ENCODE peak calls at places on chromosomes 16 and 17, in nine cellular contexts. Y is colonic mucosa; I is effector memory CD4-positive, alpha-beta T cell; K is AG09309; O is GM12865; W is mucosa of descending colon; N is neural progenitor cell; D is body of pancreas; Z is GM06990. H is an unnamed sample.

GRCh38 chr17:75931062-75931461 is 9.8 kb downstream of the FBF1 start:
- DNase-seq in Y (no peak), I (no peak), K (no peak), O (no peak), W (peak), N (no peak), D (no peak), Z (no peak), H (no peak)

GRCh38 chr17:66228887-66229782 is at the start of gene APOH:
- DNase-seq in Y (peak), I (no peak), K (no peak), O (no peak), W (no peak), N (no peak), D (no peak), Z (no peak), H (no peak)

GRCh38 chr16:68200120-68200783 is 35.7 kb downstream of the ESRP2 start:
- DNase-seq in Y (no peak), I (no peak), K (no peak), O (peak), W (no peak), N (no peak), D (no peak), Z (no peak), H (no peak)

GRCh38 chr16:87295661-87296531 is 21.3 kb downstream of the C16orf95 start:
- DNase-seq in Y (peak), I (no peak), K (no peak), O (no peak), W (peak), N (no peak), D (no peak), Z (no peak), H (no peak)

GRCh38 chr16:66899310-66899944 is 19.1 kb downstream of the PDP2 start:
- DNase-seq in Y (no peak), I (no peak), K (no peak), O (no peak), W (no peak), N (no peak), D (no peak), Z (no peak), H (no peak)

GRCh38 chr16:47777191-47777590 is 316.1 kb downstream of the PHKB start:
- DNase-seq in Y (no peak), I (no peak), K (no peak), O (no peak), W (no peak), N (no peak), D (no peak), Z (no peak), H (no peak)

GRCh38 chr17:66716236-66717026 is 118.5 kb upstream of the CACNG5 start:
- DNase-seq in Y (no peak), I (no peak), K (no peak), O (no peak), W (no peak), N (peak), D (no peak), Z (no peak), H (no peak)

GRCh38 chr17:2936771-2937321 is 126.6 kb downstream of the OR1D5 start:
- DNase-seq in Y (no peak), I (no peak), K (no peak), O (no peak), W (no peak), N (no peak), D (no peak), Z (no peak), H (no peak)

GRCh38 chr17:72107100-72107499 is 13.7 kb upstream of the SOX9 start:
- DNase-seq in Y (no peak), I (no peak), K (no peak), O (no peak), W (no peak), N (peak), D (no peak), Z (no peak), H (no peak)

GRCh38 chr16:9251026-9251425 is 159.6 kb downstream of the HAPSTR1 start:
- DNase-seq in Y (no peak), I (no peak), K (no peak), O (no peak), W (no peak), N (no peak), D (no peak), Z (no peak), H (no peak)

GRCh38 chr16:73996624-73997339 is 299.8 kb upstream of the PSMD7 start:
- DNase-seq in Y (peak), I (no peak), K (no peak), O (no peak), W (peak), N (no peak), D (no peak), Z (no peak), H (no peak)

GRCh38 chr16:30518552-30518951 is 7.8 kb downstream of the ZNF768 start:
- DNase-seq in Y (no peak), I (no peak), K (no peak), O (no peak), W (no peak), N (no peak), D (no peak), Z (no peak), H (no peak)

GRCh38 chr17:42819939-42820535 is 4.0 kb downstream of the BECN1 start:
- DNase-seq in Y (peak), I (peak), K (no peak), O (peak), W (no peak), N (peak), D (peak), Z (no peak), H (peak)

GRCh38 chr17:73787036-73787720 is 142.9 kb upstream of the SDK2 start:
- DNase-seq in Y (no peak), I (no peak), K (no peak), O (no peak), W (no peak), N (peak), D (no peak), Z (no peak), H (no peak)

GRCh38 chr17:43309505-43310329 is 75.9 kb upstream of the RNU2-1 start:
- DNase-seq in Y (peak), I (no peak), K (no peak), O (peak), W (no peak), N (no peak), D (no peak), Z (no peak), H (no peak)

GRCh38 chr16:50448522-50448921 is 79.7 kb upstream of the BRD7 start:
- DNase-seq in Y (no peak), I (no peak), K (no peak), O (no peak), W (no peak), N (peak), D (peak), Z (no peak), H (no peak)

GRCh38 chr16:30434852-30435251 is 5.0 kb upstream of the DCTPP1 start:
- DNase-seq in Y (no peak), I (no peak), K (no peak), O (no peak), W (no peak), N (no peak), D (no peak), Z (no peak), H (no peak)

GRCh38 chr16:84759906-84760305 is 59.9 kb upstream of the CRISPLD2 start:
- DNase-seq in Y (no peak), I (no peak), K (no peak), O (no peak), W (no peak), N (no peak), D (no peak), Z (no peak), H (no peak)

GRCh38 chr16:30941600-30942420 is 7.1 kb upstream of the ORAI3 start:
- DNase-seq in Y (peak), I (peak), K (no peak), O (peak), W (peak), N (peak), D (peak), Z (peak), H (no peak)

GRCh38 chr17:83198366-83199341 is 119.2 kb downstream of the METRNL start:
- DNase-seq in Y (no peak), I (no peak), K (no peak), O (no peak), W (peak), N (no peak), D (peak), Z (no peak), H (no peak)

GRCh38 chr16:20923876-20924275 is 23.3 kb downstream of the LYRM1 start:
- DNase-seq in Y (no peak), I (no peak), K (no peak), O (no peak), W (no peak), N (no peak), D (no peak), Z (no peak), H (no peak)

GRCh38 chr17:65712383-65713267 is 151.2 kb upstream of the AXIN2 start:
- DNase-seq in Y (no peak), I (no peak), K (no peak), O (peak), W (no peak), N (no peak), D (no peak), Z (no peak), H (no peak)

GRCh38 chr16:2270588-2271470 is 2.9 kb upstream of the RNPS1 start:
- DNase-seq in Y (no peak), I (no peak), K (no peak), O (no peak), W (peak), N (no peak), D (no peak), Z (no peak), H (no peak)

GRCh38 chr16:52383640-52384292 is 163.2 kb downstream of the TOX3 start:
- DNase-seq in Y (no peak), I (no peak), K (no peak), O (no peak), W (no peak), N (no peak), D (no peak), Z (no peak), H (no peak)

GRCh38 chr16:30562021-30562420 is 3.8 kb upstream of the ZNF764 start:
- DNase-seq in Y (peak), I (no peak), K (no peak), O (no peak), W (peak), N (no peak), D (no peak), Z (no peak), H (no peak)

GRCh38 chr16:67760206-67760605 is 41.1 kb upstream of the GFOD2 start:
- DNase-seq in Y (no peak), I (no peak), K (no peak), O (no peak), W (no peak), N (no peak), D (no peak), Z (no peak), H (no peak)

GRCh38 chr16:11101695-11102522 is 154.1 kb downstream of the SOCS1 start:
- DNase-seq in Y (no peak), I (no peak), K (no peak), O (no peak), W (no peak), N (no peak), D (no peak), Z (no peak), H (no peak)

DNA sequence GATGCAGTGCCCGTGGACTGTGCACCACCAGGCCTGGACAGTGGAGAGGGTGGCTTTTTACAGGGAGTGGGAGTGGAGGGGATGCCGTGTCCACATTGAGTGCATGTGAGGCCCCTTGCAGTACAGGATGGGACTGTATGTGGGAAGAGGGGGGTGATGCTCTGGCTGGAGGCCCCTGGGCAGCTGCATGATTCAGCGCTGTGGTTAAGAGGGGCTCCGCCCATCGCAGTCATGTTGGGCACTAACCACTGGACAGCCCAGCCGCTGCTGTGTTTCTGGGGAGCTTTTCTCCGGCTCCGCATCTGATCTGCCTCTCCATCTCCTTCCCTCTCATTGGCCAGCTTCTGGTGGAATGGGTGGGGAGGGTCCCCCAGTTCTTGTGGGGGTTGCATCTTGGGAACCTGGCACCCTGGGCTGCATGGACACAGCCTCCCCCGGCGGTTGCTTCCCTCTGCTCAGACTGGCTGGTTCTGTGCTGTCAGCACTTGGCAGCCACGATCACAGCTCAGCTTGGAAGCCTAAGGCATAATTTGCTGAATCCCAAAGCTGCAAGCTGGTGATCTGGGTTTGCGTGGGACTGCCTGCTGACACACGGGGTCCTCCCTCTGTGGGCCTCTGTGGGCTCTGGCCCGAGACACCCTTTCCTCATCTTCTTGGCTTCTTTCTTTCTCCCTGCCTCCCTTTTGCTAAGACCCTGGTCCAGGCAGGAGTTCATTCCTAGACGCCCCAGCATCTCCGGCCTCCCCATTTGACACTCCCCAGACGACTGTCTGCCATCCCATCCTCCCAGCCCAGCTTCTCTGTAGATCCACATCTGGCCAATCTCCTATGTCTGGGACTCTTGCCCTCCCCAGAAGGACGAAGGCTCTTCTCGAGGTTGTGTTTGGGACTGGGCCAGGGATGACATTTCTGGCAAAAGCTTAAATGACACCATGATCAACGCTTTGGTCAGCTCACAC is 168.3 kb downstream of the SEC14L1 start:
- DNase-seq in Y (no peak), I (no peak), K (no peak), O (no peak), W (no peak), N (no peak), D (no peak), Z (no peak), H (no peak)
- H3K4me3 ChIP-seq in Y (no peak), I (no peak), K (no peak), O (no peak), W (no peak), N (no peak), D (no peak), Z (no peak), H (no peak)

DNA sequence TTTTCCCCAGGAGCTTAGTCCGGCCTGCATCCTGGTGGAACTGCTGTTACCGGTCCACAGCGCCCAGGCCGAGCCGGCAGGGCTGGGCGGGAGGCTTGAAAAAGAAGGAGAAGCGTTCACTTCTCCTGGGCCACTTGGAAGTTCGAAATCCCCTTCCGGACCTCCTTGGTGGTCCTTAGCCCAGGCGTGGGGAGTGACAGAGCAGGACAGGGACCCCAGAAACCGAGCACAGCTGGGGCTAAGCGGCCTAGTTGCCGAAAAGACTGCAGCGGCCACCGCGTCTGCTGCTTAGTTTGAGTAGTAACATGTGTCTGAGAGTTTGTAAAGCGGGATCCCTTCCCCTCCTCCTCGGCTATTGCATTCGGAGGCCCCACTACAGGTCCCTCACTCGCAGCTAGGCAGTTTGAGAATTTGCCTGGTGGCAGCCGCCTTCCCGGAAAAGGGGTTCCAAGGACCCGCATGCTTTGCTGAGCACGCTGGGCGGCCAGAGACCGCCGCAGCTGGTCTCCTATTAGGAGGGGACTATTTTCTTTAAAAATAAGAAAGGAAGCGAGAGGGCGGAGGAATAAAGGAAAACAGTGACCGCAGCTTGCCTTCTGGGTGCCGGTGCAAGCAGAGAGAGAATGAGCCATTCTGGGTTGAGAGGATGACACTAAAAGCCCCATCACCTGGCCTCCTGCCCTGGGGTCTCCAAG is 980 bp upstream of the HOXB5 start:
- DNase-seq in Y (no peak), I (no peak), K (no peak), O (no peak), W (no peak), N (no peak), D (no peak), Z (no peak), H (no peak)
- H3K4me3 ChIP-seq in Y (no peak), I (no peak), K (no peak), O (no peak), W (no peak), N (no peak), D (no peak), Z (no peak), H (no peak)

DNA sequence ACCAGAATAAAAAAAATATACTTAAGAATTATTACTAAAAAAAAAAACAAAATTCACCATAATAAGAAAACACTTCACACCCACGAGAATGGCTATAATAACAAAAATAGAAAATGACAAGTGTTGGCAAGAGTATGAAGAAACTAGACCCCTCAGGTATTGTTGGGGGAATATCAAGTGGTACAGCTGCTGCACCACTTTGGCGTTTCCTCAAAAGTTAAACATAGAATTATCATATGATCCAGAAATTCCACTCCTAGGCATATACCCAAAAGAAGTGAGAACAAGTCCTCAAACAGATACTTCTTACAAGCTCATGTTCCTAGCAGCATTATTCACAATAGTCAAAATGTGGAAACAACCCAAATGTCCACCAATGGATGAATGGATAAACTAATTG is 26.3 kb downstream of the AMFR start:
- DNase-seq in Y (no peak), I (no peak), K (no peak), O (no peak), W (no peak), N (no peak), D (no peak), Z (no peak), H (no peak)
- H3K4me3 ChIP-seq in Y (no peak), I (no peak), K (no peak), O (no peak), W (no peak), N (no peak), D (no peak), Z (no peak), H (no peak)

GRCh38 chr16:79475841-79476240 is 124.7 kb downstream of the MAF start:
- DNase-seq in Y (no peak), I (no peak), K (no peak), O (no peak), W (no peak), N (no peak), D (no peak), Z (no peak), H (no peak)
- H3K4me3 ChIP-seq in Y (no peak), I (no peak), K (no peak), O (no peak), W (no peak), N (no peak), D (no peak), Z (no peak), H (no peak)

DNA sequence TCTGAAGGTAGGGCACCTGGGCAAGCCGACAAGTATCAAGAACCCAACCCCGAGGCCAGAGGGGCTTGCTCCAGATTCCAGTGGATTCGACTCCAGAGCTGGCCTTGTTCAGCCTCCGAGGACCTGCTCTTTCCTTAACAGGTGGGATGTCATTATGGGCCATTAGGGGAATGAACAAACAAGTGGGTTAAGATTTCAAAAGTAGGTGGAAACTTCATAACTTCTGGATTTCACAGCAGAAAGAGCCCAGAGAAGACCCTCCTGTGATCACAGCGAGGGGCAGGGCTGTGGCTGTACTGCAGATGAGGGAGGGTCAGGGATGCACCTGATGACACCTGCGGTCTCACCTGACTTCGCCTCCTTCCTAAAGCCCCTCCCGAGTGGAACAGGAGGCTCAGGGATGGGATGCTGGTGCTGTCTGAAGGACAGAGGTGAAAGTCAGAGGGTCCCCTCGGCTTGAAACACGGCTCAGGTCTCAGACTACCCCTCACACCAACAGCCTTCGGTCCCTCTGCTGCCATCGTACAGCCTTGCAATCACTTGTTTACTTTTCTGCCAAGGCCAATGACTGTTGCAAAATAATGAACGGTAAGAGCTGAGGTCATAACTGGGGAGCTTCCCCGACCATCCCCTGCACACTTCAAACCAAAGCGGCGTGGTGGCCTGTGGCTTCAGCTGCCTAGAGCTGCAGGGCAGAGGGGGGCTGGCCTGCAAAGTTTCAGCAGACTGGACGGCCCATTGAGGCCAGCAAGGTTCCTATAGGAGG is 5.5 kb downstream of the PAM16 start:
- DNase-seq in Y (no peak), I (no peak), K (no peak), O (no peak), W (no peak), N (no peak), D (peak), Z (no peak), H (no peak)
- H3K4me3 ChIP-seq in Y (no peak), I (no peak), K (no peak), O (no peak), W (no peak), N (no peak), D (no peak), Z (no peak), H (no peak)

DNA sequence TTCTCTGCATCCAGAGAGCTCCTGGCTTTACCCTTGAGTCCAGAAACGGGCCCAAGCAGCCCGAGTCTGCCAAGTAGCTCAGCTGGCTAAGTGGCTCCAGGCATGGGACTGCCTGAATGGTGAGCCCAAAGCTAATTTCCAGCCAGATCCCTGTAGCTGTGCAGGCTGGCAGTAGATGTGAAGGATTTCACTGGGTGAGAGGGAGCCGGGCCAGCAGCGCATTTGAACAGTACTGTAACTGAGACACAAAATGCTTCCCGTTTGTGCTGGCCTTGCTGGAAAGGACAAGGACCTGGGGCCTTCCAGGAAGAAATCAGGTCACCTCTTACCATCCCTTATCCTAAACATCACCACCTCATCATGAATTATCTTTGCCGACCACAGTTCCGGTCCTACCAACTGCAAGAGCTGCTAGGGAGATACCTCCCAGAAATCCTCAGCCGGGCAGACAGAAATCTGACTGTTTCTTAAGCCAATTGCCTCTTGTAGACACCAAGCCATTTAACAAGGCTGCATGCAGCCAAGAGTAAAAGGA is 3.7 kb downstream of the TIMP2 start:
- DNase-seq in Y (no peak), I (no peak), K (no peak), O (no peak), W (no peak), N (no peak), D (peak), Z (no peak), H (no peak)
- H3K4me3 ChIP-seq in Y (no peak), I (no peak), K (no peak), O (no peak), W (no peak), N (no peak), D (no peak), Z (no peak), H (no peak)

H was measured in GM12864.